ENCODE peak calls at places on chromosome 1, in six cellular contexts. T is PC-3, X is MM.1S, A is GM23248, J is SK-N-SH, O is HCT116. B is an unnamed sample.

GRCh38 chr1:47611992-47612391 is 174.1 kb downstream of the FOXD2 start:
- DNase-seq in O (no peak), X (no peak), T (no peak), A (no peak), J (no peak), B (no peak)

GRCh38 chr1:27634166-27634981 is 611 bp downstream of the FGR start:
- DNase-seq in T (no peak), A (peak), X (no peak), O (no peak), J (peak), B (peak)

GRCh38 chr1:89523597-89524368 is 846 bp upstream of the LRRC8B start:
- DNase-seq in A (no peak), J (peak), X (peak), T (peak), O (peak), B (peak)

GRCh38 chr1:22117851-22118250 is 25.0 kb downstream of the WNT4 start:
- DNase-seq in J (peak), O (no peak), X (no peak), A (no peak), T (no peak), B (no peak)

GRCh38 chr1:152870831-152871730 is 7.0 kb upstream of the SMCP start:
- DNase-seq in T (peak), O (peak), A (peak), J (no peak), X (peak), B (peak)

GRCh38 chr1:237386362-237387143 is 344.6 kb downstream of the RYR2 start:
- DNase-seq in T (peak), J (peak), X (peak), A (peak), O (peak), B (peak)

GRCh38 chr1:88013485-88013884 is 670.6 kb upstream of the PKN2 start:
- DNase-seq in A (no peak), X (no peak), J (no peak), T (peak), O (no peak), B (no peak)

GRCh38 chr1:245118066-245118465 is 36.7 kb upstream of the KIF26B start:
- DNase-seq in A (no peak), X (no peak), J (no peak), T (no peak), O (no peak), B (no peak)

GRCh38 chr1:70051926-70052325 is 153.5 kb downstream of the LRRC40 start:
- DNase-seq in X (no peak), A (no peak), O (no peak), T (no peak), J (no peak), B (no peak)

GRCh38 chr1:157983787-157984186 is 9.7 kb upstream of the KIRREL1 start:
- DNase-seq in J (no peak), A (no peak), X (no peak), T (no peak), O (no peak), B (no peak)

GRCh38 chr1:64245495-64245894 is 42.1 kb downstream of the UBE2U start:
- DNase-seq in O (no peak), J (no peak), X (no peak), T (peak), A (no peak), B (no peak)

GRCh38 chr1:55885619-55886018 is 670.5 kb upstream of the USP24 start:
- DNase-seq in X (no peak), T (no peak), J (no peak), A (no peak), O (no peak), B (no peak)

GRCh38 chr1:172451002-172451443 is 7.2 kb upstream of the PIGC start:
- DNase-seq in T (peak), A (peak), J (no peak), O (no peak), X (no peak), B (no peak)

GRCh38 chr1:65174585-65174984 is 26.6 kb downstream of the AK4 start:
- DNase-seq in J (no peak), X (no peak), T (peak), O (peak), A (peak), B (no peak)

GRCh38 chr1:48028218-48028804 is 31.1 kb upstream of the TRABD2B start:
- DNase-seq in T (no peak), O (no peak), A (no peak), X (no peak), J (no peak), B (no peak)

GRCh38 chr1:9004731-9005708 is 21.2 kb downstream of the SLC2A7 start:
- DNase-seq in A (peak), T (peak), J (peak), X (peak), O (peak), B (peak)

GRCh38 chr1:22452401-22452963 is 831 bp downstream of the ZBTB40 start:
- DNase-seq in A (peak), X (peak), J (no peak), O (no peak), T (peak), B (no peak)

GRCh38 chr1:21246905-21247642 is 43.2 kb downstream of the ECE1 start:
- DNase-seq in J (no peak), A (no peak), T (peak), X (no peak), O (no peak), B (no peak)

GRCh38 chr1:47720100-47720499 is 277.1 kb downstream of the TRABD2B start:
- DNase-seq in X (no peak), O (no peak), J (no peak), T (no peak), A (no peak), B (no peak)

GRCh38 chr1:38152351-38153082 is 105.9 kb upstream of the POU3F1 start:
- DNase-seq in T (peak), A (no peak), O (no peak), X (peak), J (no peak), B (no peak)

GRCh38 chr1:230265200-230266115 is 160.7 kb downstream of the PGBD5 start:
- DNase-seq in O (no peak), T (no peak), A (no peak), J (no peak), X (no peak), B (no peak)

GRCh38 chr1:47703161-47703825 is 265.4 kb downstream of the FOXD2 start:
- DNase-seq in A (peak), T (no peak), X (no peak), J (no peak), O (no peak), B (no peak)

GRCh38 chr1:17569200-17570139 is 30.0 kb downstream of the ARHGEF10L start:
- DNase-seq in T (peak), A (peak), O (peak), X (no peak), J (peak), B (no peak)

GRCh38 chr1:92536593-92537332 is 50.0 kb upstream of the GFI1 start:
- DNase-seq in J (no peak), A (peak), O (no peak), X (peak), T (peak), B (no peak)

GRCh38 chr1:36134805-36135339 is 9.8 kb upstream of the COL8A2 start:
- DNase-seq in O (no peak), T (peak), J (peak), X (no peak), A (peak), B (peak)

GRCh38 chr1:198830397-198830796 is 191.6 kb downstream of the PTPRC start:
- DNase-seq in O (no peak), J (no peak), X (no peak), A (no peak), T (no peak), B (no peak)

GRCh38 chr1:22259581-22260282 is 116.8 kb upstream of the WNT4 start:
- DNase-seq in X (no peak), T (peak), A (no peak), J (no peak), O (no peak), B (no peak)

GRCh38 chr1:16237343-16237830 is 404 bp upstream of the CPLANE2 start:
- DNase-seq in A (peak), T (peak), X (no peak), J (no peak), O (no peak), B (no peak)

GRCh38 chr1:117615474-117615873 is 9.6 kb downstream of the TENT5C start:
- DNase-seq in X (peak), O (no peak), A (no peak), J (no peak), T (no peak), B (no peak)

GRCh38 chr1:39422604-39423003 is 68.8 kb upstream of the BMP8A start:
- DNase-seq in A (no peak), X (no peak), T (no peak), J (peak), O (no peak), B (no peak)

GRCh38 chr1:31795801-31796621 is 19.8 kb downstream of the SPOCD1 start:
- DNase-seq in A (peak), J (peak), T (peak), O (no peak), X (no peak), B (no peak)

GRCh38 chr1:12031039-12031980 is 12.0 kb downstream of the MIIP start:
- DNase-seq in J (peak), O (no peak), T (peak), X (peak), A (peak), B (peak)

GRCh38 chr1:183604048-183604808 is 14.0 kb upstream of the NCF2 start:
- DNase-seq in O (no peak), J (no peak), A (peak), T (no peak), X (no peak), B (no peak)

GRCh38 chr1:202858789-202859414 is 30.0 kb downstream of the RABIF start:
- DNase-seq in J (no peak), X (no peak), T (no peak), O (no peak), A (peak), B (no peak)

GRCh38 chr1:8980656-8981055 is 35.0 kb downstream of the CA6 start:
- DNase-seq in X (no peak), O (no peak), A (no peak), J (no peak), T (no peak), B (no peak)

GRCh38 chr1:36087233-36088123 is 1.2 kb upstream of the ADPRS start:
- DNase-seq in X (no peak), J (no peak), T (no peak), A (peak), O (no peak), B (no peak)

GRCh38 chr1:2534775-2535387 is 4.8 kb upstream of the HES5 start:
- DNase-seq in A (peak), J (no peak), T (peak), X (no peak), O (no peak), B (no peak)

GRCh38 chr1:211828584-211829342 is 1.8 kb downstream of the LPGAT1 start:
- DNase-seq in T (no peak), J (no peak), A (peak), X (no peak), O (no peak), B (no peak)

GRCh38 chr1:81650741-81651140 is 150.0 kb upstream of the ADGRL2 start:
- DNase-seq in X (no peak), O (no peak), T (no peak), J (no peak), A (no peak), B (no peak)

DNA sequence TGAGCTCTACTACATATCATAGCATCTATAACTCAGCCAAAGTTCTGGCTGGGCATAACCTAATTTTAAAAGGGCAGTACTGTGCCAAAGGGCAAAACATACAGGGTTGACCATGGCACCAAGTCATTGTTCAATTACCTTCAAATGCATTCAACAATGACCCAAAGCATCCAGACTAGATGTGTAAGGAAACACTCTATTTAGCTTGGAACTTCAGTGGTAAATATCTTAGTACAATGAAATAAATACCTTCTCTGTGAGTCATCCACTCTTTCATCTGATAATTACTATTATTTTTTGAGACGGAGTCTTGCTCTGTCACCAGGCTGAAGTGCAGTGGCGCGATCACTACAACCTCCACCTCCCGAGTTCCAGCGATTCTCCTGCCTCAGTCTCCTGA is 70.0 kb downstream of the NVL start:
- DNase-seq in A (peak), T (peak), X (no peak), O (no peak), J (no peak), B (no peak)
- TF ChIP-seq EZH2phosphoT487 in A (no peak), T (no peak), X (no peak), O (no peak), J (no peak), B (no peak)

GRCh38 chr1:13733705-13734104 is 33.7 kb downstream of the PRDM2 start:
- DNase-seq in T (no peak), X (no peak), A (peak), O (no peak), J (no peak), B (no peak)
- H3K9ac ChIP-seq in T (no peak), X (no peak), A (peak), O (no peak), J (no peak), B (no peak)

DNA sequence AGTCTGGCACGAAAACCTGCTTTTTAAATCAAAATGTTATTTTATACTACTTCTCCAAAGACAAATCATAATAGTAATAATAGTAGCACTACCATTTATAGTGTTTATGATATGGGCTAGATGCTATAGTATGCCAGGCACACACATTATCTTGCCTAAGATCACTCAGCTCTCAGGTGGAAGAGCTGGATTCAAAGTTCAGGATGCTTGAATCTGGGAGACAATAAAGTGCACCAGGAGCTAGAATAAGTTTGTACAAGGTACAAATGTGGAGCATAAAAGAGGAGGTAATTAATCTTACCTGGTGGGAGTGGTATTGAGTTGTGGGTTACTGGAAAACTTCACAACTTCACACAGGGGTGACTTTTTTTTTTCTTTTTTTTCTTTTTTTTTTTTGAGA is 10.0 kb upstream of the ELOVL1 start:
- DNase-seq in T (no peak), X (no peak), A (no peak), O (no peak), J (no peak), B (no peak)
- TF ChIP-seq EZH2phosphoT487 in T (no peak), X (no peak), A (no peak), O (no peak), J (no peak), B (no peak)

DNA sequence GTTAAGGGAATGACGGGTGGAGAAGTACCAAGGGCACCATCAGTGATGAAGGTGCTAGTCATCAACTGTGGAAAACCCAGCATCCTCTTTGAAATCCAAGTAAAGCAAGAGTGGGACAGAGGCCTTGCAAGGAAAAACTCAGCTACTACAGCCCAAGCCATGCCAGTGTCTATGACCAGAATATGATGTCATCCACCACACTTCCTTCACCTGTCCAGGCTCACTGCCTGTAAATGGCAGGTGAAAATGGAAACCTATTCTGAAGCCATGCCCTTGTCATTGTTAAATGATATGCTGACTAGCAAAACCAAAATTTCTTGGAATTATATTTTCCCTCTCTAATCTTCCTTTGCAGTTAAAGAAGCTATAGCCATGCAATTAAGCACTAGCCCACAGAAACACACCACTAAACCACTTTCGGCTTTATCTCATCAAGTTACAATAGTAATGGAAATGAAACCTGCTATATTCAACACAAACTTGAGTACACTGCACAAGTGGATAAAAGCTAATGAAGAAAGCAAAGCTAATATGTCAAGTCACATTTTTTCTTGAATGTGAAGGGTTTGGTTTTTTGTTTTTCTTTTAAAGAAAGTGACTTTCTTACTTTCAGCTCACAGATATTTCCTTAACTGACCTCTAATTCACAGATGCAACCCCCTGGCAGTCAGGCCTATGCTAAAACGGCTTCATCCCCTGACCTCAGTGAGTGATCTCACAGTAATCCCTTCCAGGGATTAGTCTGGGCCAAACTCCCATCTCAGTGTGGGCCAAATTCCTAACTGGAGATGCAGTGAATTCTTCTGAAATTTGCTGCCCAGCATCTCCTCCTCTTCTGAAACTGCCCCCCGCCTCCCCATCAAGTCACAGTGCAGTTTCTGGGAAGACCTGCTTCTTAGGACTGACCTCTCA is 96.2 kb upstream of the RALGPS2 start:
- DNase-seq in T (no peak), A (peak), O (no peak), X (no peak), J (no peak), B (peak)
- H3K9ac ChIP-seq in T (no peak), A (no peak), O (no peak), X (no peak), J (no peak), B (no peak)

GRCh38 chr1:61852693-61853060 is 110.4 kb downstream of the PATJ start:
- DNase-seq in O (no peak), J (no peak), A (no peak), X (no peak), T (no peak), B (no peak)
- TF ChIP-seq EZH2phosphoT487 in O (no peak), J (no peak), A (no peak), X (no peak), T (no peak), B (no peak)

DNA sequence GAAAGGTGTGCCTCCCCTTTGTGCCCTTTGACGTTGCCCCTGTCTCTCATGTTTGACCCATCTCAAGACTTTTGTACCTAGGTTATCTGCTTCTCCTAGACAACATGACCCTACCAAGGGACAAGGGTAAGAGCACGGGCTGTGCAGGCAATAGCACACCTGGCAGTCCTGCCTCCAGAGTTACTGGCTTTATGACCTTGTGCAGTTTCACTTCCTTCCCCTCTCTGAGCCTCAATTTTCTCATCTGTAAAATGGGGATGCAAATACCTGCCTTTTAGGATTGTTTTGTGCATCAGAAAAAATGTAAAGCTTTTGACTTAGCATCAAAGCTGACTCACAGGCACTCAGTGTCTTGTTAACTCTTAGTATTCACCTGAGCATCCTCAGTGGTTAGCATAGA is 36.4 kb downstream of the ELK4 start:
- DNase-seq in T (no peak), X (no peak), O (no peak), A (no peak), J (no peak), B (no peak)
- H3K9ac ChIP-seq in T (no peak), X (no peak), O (no peak), A (no peak), J (no peak), B (no peak)

GRCh38 chr1:204256531-204256930 is 42.7 kb upstream of the GOLT1A start:
- DNase-seq in T (no peak), X (no peak), O (no peak), J (no peak), A (no peak), B (no peak)

GRCh38 chr1:204255225-204255624 is 41.4 kb upstream of the GOLT1A start:
- DNase-seq in O (no peak), A (no peak), X (no peak), T (no peak), J (no peak), B (peak)

GRCh38 chr1:204254031-204254661 is 40.4 kb upstream of the GOLT1A start:
- DNase-seq in J (no peak), T (peak), O (no peak), X (no peak), A (peak), B (peak)

GRCh38 chr1:204257446-204257845 is 43.7 kb upstream of the GOLT1A start:
- DNase-seq in A (no peak), J (peak), O (no peak), X (no peak), T (no peak), B (no peak)

GRCh38 chr1:204255966-204256365 is 42.2 kb upstream of the GOLT1A start:
- DNase-seq in X (no peak), O (no peak), J (no peak), T (no peak), A (peak), B (no peak)
- TF ChIP-seq EZH2phosphoT487 in X (no peak), O (no peak), J (no peak), T (no peak), A (no peak), B (no peak)